ENCODE peak calls at places on chromosomes 6 and 20, in ten cellular contexts. One of them, this sample, is unnamed.

GRCh38 chr20:63009988-63010769 is 3.4 kb upstream of the BHLHE23 start:
- DNase-seq in activated CD4-positive, CD25-positive, alpha-beta regulatory T cell: peak; percentile 15
- DNase-seq in ureter: no peak
- DNase-seq in upper lobe of right lung: no peak
- DNase-seq in AG10803: no peak
- DNase-seq in BE2C: no peak
- DNase-seq in left ventricle myocardium superior: no peak
- DNase-seq in naive B cell: peak; percentile 58
- DNase-seq in KG1: no peak
- DNase-seq in kidney tubule cell: peak; percentile 46
- DNase-seq in this sample: no peak

GRCh38 chr20:36606171-36607116 is 865 bp downstream of the RAB5IF start:
- DNase-seq in activated CD4-positive, CD25-positive, alpha-beta regulatory T cell: no peak
- DNase-seq in ureter: peak; percentile 57
- DNase-seq in upper lobe of right lung: peak; percentile 71
- DNase-seq in AG10803: peak; percentile 53
- DNase-seq in BE2C: no peak
- DNase-seq in left ventricle myocardium superior: no peak
- DNase-seq in naive B cell: no peak
- DNase-seq in KG1: no peak
- DNase-seq in kidney tubule cell: peak; percentile 47
- DNase-seq in this sample: no peak

GRCh38 chr6:141443032-141443431 is 689.7 kb upstream of the GJE1 start:
- DNase-seq in activated CD4-positive, CD25-positive, alpha-beta regulatory T cell: no peak
- DNase-seq in ureter: no peak
- DNase-seq in upper lobe of right lung: no peak
- DNase-seq in AG10803: no peak
- DNase-seq in BE2C: no peak
- DNase-seq in left ventricle myocardium superior: no peak
- DNase-seq in naive B cell: no peak
- DNase-seq in KG1: no peak
- DNase-seq in kidney tubule cell: no peak
- DNase-seq in this sample: no peak

GRCh38 chr6:32355018-32355417 is 16.7 kb downstream of the TSBP1 start:
- DNase-seq in activated CD4-positive, CD25-positive, alpha-beta regulatory T cell: no peak
- DNase-seq in ureter: no peak
- DNase-seq in upper lobe of right lung: no peak
- DNase-seq in AG10803: no peak
- DNase-seq in BE2C: no peak
- DNase-seq in left ventricle myocardium superior: no peak
- DNase-seq in naive B cell: no peak
- DNase-seq in KG1: no peak
- DNase-seq in kidney tubule cell: no peak
- DNase-seq in this sample: no peak

GRCh38 chr6:68958327-68958726 is 323.2 kb downstream of the ADGRB3 start:
- DNase-seq in activated CD4-positive, CD25-positive, alpha-beta regulatory T cell: no peak
- DNase-seq in ureter: no peak
- DNase-seq in upper lobe of right lung: no peak
- DNase-seq in AG10803: peak; percentile 1
- DNase-seq in BE2C: no peak
- DNase-seq in left ventricle myocardium superior: no peak
- DNase-seq in naive B cell: no peak
- DNase-seq in KG1: no peak
- DNase-seq in kidney tubule cell: peak; percentile 15
- DNase-seq in this sample: no peak

GRCh38 chr6:48973486-48973885 is 489.6 kb downstream of the MMUT start:
- DNase-seq in activated CD4-positive, CD25-positive, alpha-beta regulatory T cell: no peak
- DNase-seq in ureter: no peak
- DNase-seq in upper lobe of right lung: no peak
- DNase-seq in AG10803: no peak
- DNase-seq in BE2C: no peak
- DNase-seq in left ventricle myocardium superior: no peak
- DNase-seq in naive B cell: no peak
- DNase-seq in KG1: no peak
- DNase-seq in kidney tubule cell: no peak
- DNase-seq in this sample: no peak

GRCh38 chr6:151239603-151240035 is at the start of gene AKAP12:
- DNase-seq in activated CD4-positive, CD25-positive, alpha-beta regulatory T cell: no peak
- DNase-seq in ureter: peak; percentile 65
- DNase-seq in upper lobe of right lung: no peak
- DNase-seq in AG10803: peak; percentile 50
- DNase-seq in BE2C: no peak
- DNase-seq in left ventricle myocardium superior: peak; percentile 44
- DNase-seq in naive B cell: peak; percentile 1
- DNase-seq in KG1: no peak
- DNase-seq in kidney tubule cell: no peak
- DNase-seq in this sample: no peak

GRCh38 chr6:2111162-2111677 is 134.2 kb downstream of the GMDS start:
- DNase-seq in activated CD4-positive, CD25-positive, alpha-beta regulatory T cell: no peak
- DNase-seq in ureter: no peak
- DNase-seq in upper lobe of right lung: no peak
- DNase-seq in AG10803: peak; percentile 37
- DNase-seq in BE2C: no peak
- DNase-seq in left ventricle myocardium superior: no peak
- DNase-seq in naive B cell: no peak
- DNase-seq in KG1: no peak
- DNase-seq in kidney tubule cell: peak; percentile 34
- DNase-seq in this sample: no peak

GRCh38 chr6:32105433-32105832 is 3.7 kb downstream of the TNXB start:
- DNase-seq in activated CD4-positive, CD25-positive, alpha-beta regulatory T cell: no peak
- DNase-seq in ureter: no peak
- DNase-seq in upper lobe of right lung: no peak
- DNase-seq in AG10803: no peak
- DNase-seq in BE2C: no peak
- DNase-seq in left ventricle myocardium superior: no peak
- DNase-seq in naive B cell: no peak
- DNase-seq in KG1: no peak
- DNase-seq in kidney tubule cell: no peak
- DNase-seq in this sample: no peak

GRCh38 chr6:138275976-138276375 is 57.7 kb upstream of the PBOV1 start:
- DNase-seq in activated CD4-positive, CD25-positive, alpha-beta regulatory T cell: no peak
- DNase-seq in ureter: no peak
- DNase-seq in upper lobe of right lung: no peak
- DNase-seq in AG10803: no peak
- DNase-seq in BE2C: no peak
- DNase-seq in left ventricle myocardium superior: no peak
- DNase-seq in naive B cell: no peak
- DNase-seq in KG1: no peak
- DNase-seq in kidney tubule cell: no peak
- DNase-seq in this sample: no peak

GRCh38 chr6:286681-287499 is 5.4 kb upstream of the DUSP22 start:
- DNase-seq in activated CD4-positive, CD25-positive, alpha-beta regulatory T cell: no peak
- DNase-seq in ureter: no peak
- DNase-seq in upper lobe of right lung: no peak
- DNase-seq in AG10803: no peak
- DNase-seq in BE2C: no peak
- DNase-seq in left ventricle myocardium superior: no peak
- DNase-seq in naive B cell: peak; percentile 48
- DNase-seq in KG1: no peak
- DNase-seq in kidney tubule cell: no peak
- DNase-seq in this sample: no peak

GRCh38 chr20:17992847-17993508 is 24.2 kb downstream of the MGME1 start:
- DNase-seq in activated CD4-positive, CD25-positive, alpha-beta regulatory T cell: no peak
- DNase-seq in ureter: no peak
- DNase-seq in upper lobe of right lung: no peak
- DNase-seq in AG10803: no peak
- DNase-seq in BE2C: no peak
- DNase-seq in left ventricle myocardium superior: no peak
- DNase-seq in naive B cell: no peak
- DNase-seq in KG1: no peak
- DNase-seq in kidney tubule cell: peak; percentile 31
- DNase-seq in this sample: no peak

GRCh38 chr6:2376429-2377355 is 131.3 kb upstream of the GMDS start:
- DNase-seq in activated CD4-positive, CD25-positive, alpha-beta regulatory T cell: no peak
- DNase-seq in ureter: no peak
- DNase-seq in upper lobe of right lung: no peak
- DNase-seq in AG10803: peak; percentile 86
- DNase-seq in BE2C: no peak
- DNase-seq in left ventricle myocardium superior: no peak
- DNase-seq in naive B cell: no peak
- DNase-seq in KG1: no peak
- DNase-seq in kidney tubule cell: no peak
- DNase-seq in this sample: no peak

GRCh38 chr6:34985236-34985635 is 96.2 kb downstream of the ANKS1A start:
- DNase-seq in activated CD4-positive, CD25-positive, alpha-beta regulatory T cell: no peak
- DNase-seq in ureter: no peak
- DNase-seq in upper lobe of right lung: no peak
- DNase-seq in AG10803: no peak
- DNase-seq in BE2C: no peak
- DNase-seq in left ventricle myocardium superior: no peak
- DNase-seq in naive B cell: no peak
- DNase-seq in KG1: no peak
- DNase-seq in kidney tubule cell: no peak
- DNase-seq in this sample: no peak

GRCh38 chr6:124400600-124400999 is 561.6 kb upstream of the RNF217 start:
- DNase-seq in activated CD4-positive, CD25-positive, alpha-beta regulatory T cell: no peak
- DNase-seq in ureter: no peak
- DNase-seq in upper lobe of right lung: no peak
- DNase-seq in AG10803: no peak
- DNase-seq in BE2C: no peak
- DNase-seq in left ventricle myocardium superior: no peak
- DNase-seq in naive B cell: no peak
- DNase-seq in KG1: no peak
- DNase-seq in kidney tubule cell: no peak
- DNase-seq in this sample: no peak

GRCh38 chr20:44089987-44090674 is 96.9 kb downstream of the JPH2 start:
- DNase-seq in activated CD4-positive, CD25-positive, alpha-beta regulatory T cell: no peak
- DNase-seq in ureter: no peak
- DNase-seq in upper lobe of right lung: no peak
- DNase-seq in AG10803: peak; percentile 55
- DNase-seq in BE2C: peak; percentile 77
- DNase-seq in left ventricle myocardium superior: no peak
- DNase-seq in naive B cell: no peak
- DNase-seq in KG1: no peak
- DNase-seq in kidney tubule cell: peak; percentile 50
- DNase-seq in this sample: peak; percentile 20

GRCh38 chr20:16368645-16369292 is 204.5 kb downstream of the KIF16B start:
- DNase-seq in activated CD4-positive, CD25-positive, alpha-beta regulatory T cell: no peak
- DNase-seq in ureter: no peak
- DNase-seq in upper lobe of right lung: no peak
- DNase-seq in AG10803: peak; percentile 11
- DNase-seq in BE2C: no peak
- DNase-seq in left ventricle myocardium superior: no peak
- DNase-seq in naive B cell: no peak
- DNase-seq in KG1: no peak
- DNase-seq in kidney tubule cell: peak; percentile 9
- DNase-seq in this sample: no peak

GRCh38 chr6:82979657-82980056 is 86.0 kb downstream of the UBE3D start:
- DNase-seq in activated CD4-positive, CD25-positive, alpha-beta regulatory T cell: no peak
- DNase-seq in ureter: no peak
- DNase-seq in upper lobe of right lung: no peak
- DNase-seq in AG10803: no peak
- DNase-seq in BE2C: no peak
- DNase-seq in left ventricle myocardium superior: no peak
- DNase-seq in naive B cell: no peak
- DNase-seq in KG1: no peak
- DNase-seq in kidney tubule cell: no peak
- DNase-seq in this sample: no peak

GRCh38 chr20:22768779-22769178 is 184.4 kb upstream of the FOXA2 start:
- DNase-seq in activated CD4-positive, CD25-positive, alpha-beta regulatory T cell: no peak
- DNase-seq in ureter: no peak
- DNase-seq in upper lobe of right lung: no peak
- DNase-seq in AG10803: no peak
- DNase-seq in BE2C: no peak
- DNase-seq in left ventricle myocardium superior: no peak
- DNase-seq in naive B cell: no peak
- DNase-seq in KG1: no peak
- DNase-seq in kidney tubule cell: no peak
- DNase-seq in this sample: no peak

GRCh38 chr6:11791354-11792107 is 12.9 kb upstream of the ADTRP start:
- DNase-seq in activated CD4-positive, CD25-positive, alpha-beta regulatory T cell: no peak
- DNase-seq in ureter: no peak
- DNase-seq in upper lobe of right lung: no peak
- DNase-seq in AG10803: no peak
- DNase-seq in BE2C: no peak
- DNase-seq in left ventricle myocardium superior: no peak
- DNase-seq in naive B cell: no peak
- DNase-seq in KG1: no peak
- DNase-seq in kidney tubule cell: peak; percentile 27
- DNase-seq in this sample: peak; percentile 55

GRCh38 chr6:1596088-1596852 is 13.4 kb upstream of the FOXC1 start:
- DNase-seq in activated CD4-positive, CD25-positive, alpha-beta regulatory T cell: peak; percentile 44
- DNase-seq in ureter: no peak
- DNase-seq in upper lobe of right lung: peak; percentile 79
- DNase-seq in AG10803: peak; percentile 29
- DNase-seq in BE2C: peak; percentile 54
- DNase-seq in left ventricle myocardium superior: peak; percentile 60
- DNase-seq in naive B cell: peak; percentile 57
- DNase-seq in KG1: peak; percentile 57
- DNase-seq in kidney tubule cell: peak; percentile 51
- DNase-seq in this sample: peak; percentile 60

GRCh38 chr20:38043512-38044300 is 10.2 kb downstream of the RPRD1B start:
- DNase-seq in activated CD4-positive, CD25-positive, alpha-beta regulatory T cell: no peak
- DNase-seq in ureter: no peak
- DNase-seq in upper lobe of right lung: no peak
- DNase-seq in AG10803: peak; percentile 51
- DNase-seq in BE2C: no peak
- DNase-seq in left ventricle myocardium superior: no peak
- DNase-seq in naive B cell: no peak
- DNase-seq in KG1: no peak
- DNase-seq in kidney tubule cell: peak; percentile 85
- DNase-seq in this sample: no peak

GRCh38 chr20:49913399-49914047 is 1.8 kb downstream of the SPATA2 start:
- DNase-seq in activated CD4-positive, CD25-positive, alpha-beta regulatory T cell: no peak
- DNase-seq in ureter: no peak
- DNase-seq in upper lobe of right lung: no peak
- DNase-seq in AG10803: no peak
- DNase-seq in BE2C: no peak
- DNase-seq in left ventricle myocardium superior: no peak
- DNase-seq in naive B cell: no peak
- DNase-seq in KG1: no peak
- DNase-seq in kidney tubule cell: no peak
- DNase-seq in this sample: no peak

GRCh38 chr6:50143011-50143719 is 93.4 kb upstream of the DEFB112 start:
- DNase-seq in activated CD4-positive, CD25-positive, alpha-beta regulatory T cell: no peak
- DNase-seq in ureter: no peak
- DNase-seq in upper lobe of right lung: no peak
- DNase-seq in AG10803: peak; percentile 8
- DNase-seq in BE2C: no peak
- DNase-seq in left ventricle myocardium superior: no peak
- DNase-seq in naive B cell: no peak
- DNase-seq in KG1: no peak
- DNase-seq in kidney tubule cell: no peak
- DNase-seq in this sample: no peak

GRCh38 chr20:21175433-21175832 is 49.6 kb downstream of the KIZ start:
- DNase-seq in activated CD4-positive, CD25-positive, alpha-beta regulatory T cell: no peak
- DNase-seq in ureter: no peak
- DNase-seq in upper lobe of right lung: no peak
- DNase-seq in AG10803: no peak
- DNase-seq in BE2C: no peak
- DNase-seq in left ventricle myocardium superior: no peak
- DNase-seq in naive B cell: no peak
- DNase-seq in KG1: no peak
- DNase-seq in kidney tubule cell: no peak
- DNase-seq in this sample: no peak

GRCh38 chr6:85747093-85747492 is 104.4 kb upstream of the SYNCRIP start:
- DNase-seq in activated CD4-positive, CD25-positive, alpha-beta regulatory T cell: no peak
- DNase-seq in ureter: no peak
- DNase-seq in upper lobe of right lung: no peak
- DNase-seq in AG10803: peak; percentile 21
- DNase-seq in BE2C: no peak
- DNase-seq in left ventricle myocardium superior: no peak
- DNase-seq in naive B cell: no peak
- DNase-seq in KG1: no peak
- DNase-seq in kidney tubule cell: no peak
- DNase-seq in this sample: no peak